ENCODE peak calls at places on chromosomes 12 and 14, in seven cellular contexts. W is psoas muscle, Q is suprapubic skin, A is ovary, C is K562, G is prostate gland, O is sigmoid colon. U is an unnamed sample. For H3K4me1, the result is how much of the 10 kb centered on the place peaks cover.

GRCh38 chr12:90682398-90682797 is 272.6 kb downstream of the CCER1 start:
- DNase-seq in Q (no peak), W (no peak), C (no peak), A (no peak), G (no peak), O (no peak), U (no peak)

GRCh38 chr12:3218150-3218845 is 141.1 kb downstream of the TSPAN9 start:
- DNase-seq in A (peak), C (no peak), G (peak), O (peak), W (peak), Q (peak), U (no peak)

GRCh38 chr12:106205208-106206069 is 42.4 kb downstream of the CKAP4 start:
- DNase-seq in G (no peak), A (no peak), O (no peak), W (peak), C (no peak), Q (no peak), U (no peak)

GRCh38 chr14:32657081-32657480 is 281.6 kb upstream of the NPAS3 start:
- DNase-seq in G (no peak), O (peak), C (peak), Q (peak), W (no peak), A (no peak), U (no peak)

GRCh38 chr12:15543347-15543746 is 221.0 kb downstream of the PTPRO start:
- DNase-seq in A (no peak), O (no peak), Q (no peak), G (no peak), W (no peak), C (no peak), U (no peak)

GRCh38 chr12:4296749-4297148 is 23.2 kb downstream of the CCND2 start:
- DNase-seq in Q (peak), W (no peak), G (no peak), A (no peak), C (no peak), O (no peak), U (no peak)

GRCh38 chr12:70540996-70541395 is 96.2 kb downstream of the PTPRB start:
- DNase-seq in C (no peak), O (no peak), A (no peak), Q (no peak), W (no peak), G (no peak), U (no peak)

GRCh38 chr14:50339178-50339804 is 27.2 kb downstream of the DMAC2L start:
- DNase-seq in O (no peak), C (no peak), A (no peak), W (no peak), G (no peak), Q (no peak), U (no peak)

GRCh38 chr14:105085766-105086165 is 20.5 kb upstream of the GPR132 start:
- DNase-seq in Q (peak), W (no peak), A (no peak), O (peak), G (no peak), C (no peak), U (no peak)

GRCh38 chr14:105086833-105087307 is 21.6 kb upstream of the GPR132 start:
- DNase-seq in W (peak), G (peak), A (peak), Q (peak), C (peak), O (peak), U (peak)

GRCh38 chr14:105087963-105088811 is 23.0 kb upstream of the GPR132 start:
- DNase-seq in Q (peak), C (no peak), A (peak), G (no peak), W (no peak), O (peak), U (peak)

GRCh38 chr14:105088812-105089745 is 23.8 kb upstream of the GPR132 start:
- DNase-seq in Q (peak), A (no peak), C (no peak), W (no peak), O (peak), G (no peak), U (no peak)

DNA sequence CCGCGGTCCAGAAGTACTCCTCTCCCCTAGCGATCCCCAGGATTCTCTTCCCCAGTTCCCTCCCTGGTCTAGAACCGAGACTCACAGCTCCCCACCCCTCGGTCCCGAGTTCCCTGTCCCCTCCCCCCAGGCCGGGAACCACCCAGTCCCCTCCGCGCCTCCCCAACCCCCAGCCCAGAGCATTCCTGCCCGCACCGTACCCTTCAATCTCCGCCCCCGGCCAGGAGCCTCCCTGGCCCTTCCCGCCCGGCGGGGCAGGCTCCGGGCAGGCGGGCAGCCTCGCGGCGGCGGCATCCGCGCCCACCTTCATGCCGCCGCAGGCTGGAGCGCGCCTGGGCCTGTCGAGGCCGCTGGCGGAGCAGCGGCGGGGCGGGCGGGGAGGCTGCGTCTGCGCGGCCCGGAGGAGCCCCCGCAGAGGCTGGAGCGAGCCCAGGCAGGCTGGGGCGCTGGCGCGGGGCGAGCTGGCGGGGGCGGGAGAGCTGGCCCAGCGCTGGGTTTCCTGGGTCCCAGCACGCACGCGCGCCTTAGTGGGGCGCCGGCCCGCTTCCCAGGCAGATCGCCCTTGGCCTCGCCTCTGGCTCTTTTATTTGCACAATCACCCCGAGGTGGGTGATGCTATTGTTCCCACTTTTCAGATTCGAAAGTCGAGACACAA is 22.2 kb upstream of the GPR132 start:
- DNase-seq in C (no peak), Q (peak), W (no peak), O (peak), G (peak), A (peak), U (no peak)
- H3K4me1 ChIP-seq in C (under half), Q (half or more), W (under half), O (half or more), G (under half), A (under half), U (under half)

DNA sequence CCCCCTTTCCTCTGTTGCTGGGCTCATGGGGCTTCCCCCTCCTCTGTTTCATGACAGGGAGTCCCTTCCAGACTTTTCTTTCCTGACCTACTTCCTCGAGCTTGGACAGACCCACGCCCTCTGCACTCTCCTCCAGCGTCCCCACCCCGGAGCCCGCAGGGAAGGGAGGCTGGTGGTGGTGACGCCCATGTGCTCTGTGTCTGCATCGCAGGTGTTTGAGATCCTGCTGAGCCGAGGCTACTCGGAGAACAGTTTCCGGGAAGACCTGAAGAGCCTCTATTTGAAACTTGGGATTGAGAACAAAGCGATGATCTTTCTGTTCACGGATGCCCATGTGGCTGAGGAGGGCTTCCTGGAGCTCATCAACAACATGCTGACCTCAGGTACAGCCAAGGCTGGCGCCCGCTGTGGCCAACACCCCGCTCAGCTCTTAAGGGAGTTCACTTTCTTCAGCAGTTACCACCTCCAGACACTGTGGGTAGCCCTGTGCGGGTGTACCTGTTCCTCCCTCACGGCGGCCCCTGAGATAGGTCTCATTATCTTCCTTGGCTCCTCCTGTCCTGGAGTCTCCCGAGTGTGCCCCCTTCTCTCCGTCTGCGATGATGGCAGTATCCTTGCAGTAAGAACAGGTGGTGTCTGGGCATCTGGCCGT is 85.6 kb downstream of the CCDC92 start:
- DNase-seq in A (no peak), Q (no peak), C (no peak), O (no peak), W (no peak), G (no peak), U (no peak)
- H3K4me1 ChIP-seq in A (under half), Q (under half), C (under half), O (under half), W (under half), G (under half), U (under half)

GRCh38 chr12:12511895-12512674 is 50.6 kb downstream of the DUSP16 start:
- DNase-seq in G (no peak), O (no peak), C (no peak), A (no peak), Q (no peak), W (no peak), U (no peak)
- H3K4me1 ChIP-seq in G (under half), O (under half), C (under half), A (under half), Q (under half), W (half or more), U (under half)

GRCh38 chr14:21095430-21096205 is 2.8 kb downstream of the ZNF219 start:
- DNase-seq in W (no peak), Q (no peak), A (no peak), O (no peak), C (no peak), G (no peak), U (no peak)

GRCh38 chr14:21097616-21098133 is 780 bp downstream of the ZNF219 start:
- DNase-seq in W (no peak), C (no peak), O (no peak), A (peak), Q (no peak), G (no peak), U (no peak)

GRCh38 chr14:21096438-21096837 is 2.0 kb downstream of the ZNF219 start:
- DNase-seq in C (no peak), W (no peak), A (no peak), Q (no peak), O (no peak), G (no peak), U (no peak)

GRCh38 chr14:21098134-21098891 is at the start of gene ZNF219:
- DNase-seq in O (peak), C (peak), Q (no peak), W (peak), A (peak), G (peak), U (peak)

DNA sequence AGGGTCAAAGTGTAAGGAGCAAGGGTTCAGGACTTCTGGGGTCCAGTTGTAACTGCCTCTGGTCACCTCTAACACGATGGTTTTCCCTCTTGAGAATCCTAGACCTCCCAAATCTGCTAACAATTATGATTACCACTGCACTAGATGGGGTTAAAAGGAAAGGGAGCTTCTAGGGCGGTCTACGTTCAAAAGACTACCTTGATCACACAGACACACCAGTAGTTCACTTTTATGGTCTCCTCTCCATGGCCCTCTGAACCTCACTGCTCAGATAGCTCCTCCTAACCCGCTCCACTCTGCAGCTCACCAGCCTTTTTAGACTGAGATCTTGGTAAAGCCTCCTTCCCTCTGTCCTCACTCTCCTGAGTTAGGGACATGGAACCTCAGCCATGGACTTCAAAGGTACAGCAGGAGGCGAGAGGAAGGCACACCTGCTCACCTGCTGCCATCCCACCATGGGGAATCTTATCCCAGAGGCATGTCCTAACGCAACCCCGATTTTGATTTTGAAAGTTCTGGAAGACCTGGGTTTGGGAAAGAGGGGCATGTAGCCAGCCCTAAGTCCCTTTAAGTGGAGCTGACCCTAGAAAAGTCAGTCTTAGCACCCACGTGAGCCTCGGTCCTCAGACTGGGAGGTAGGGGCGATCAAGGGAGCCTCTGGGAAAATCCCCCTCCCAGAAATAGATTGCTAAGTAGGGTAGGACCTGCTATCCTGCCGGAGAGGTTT is 1.4 kb downstream of the ZNF219 start:
- DNase-seq in Q (no peak), A (no peak), O (no peak), W (no peak), G (no peak), C (no peak), U (no peak)
- H3K4me1 ChIP-seq in Q (half or more), A (under half), O (half or more), W (under half), G (under half), C (under half), U (under half)